ENCODE peak calls at places on chromosome 12, in four cellular contexts. Z is HCT116, K is glutamatergic neuron, F is GM20000. Q is an unnamed sample.

GRCh38 chr12:46470039-46470627 is 97.6 kb upstream of the SLC38A2 start:
- DNase-seq in F (no peak), K (no peak), Z (no peak), Q (no peak)

GRCh38 chr12:54666008-54666407 is 17.8 kb upstream of the DCD start:
- DNase-seq in K (no peak), F (no peak), Z (no peak), Q (no peak)

GRCh38 chr12:47534695-47535094 is 171.1 kb downstream of the RPAP3 start:
- DNase-seq in K (no peak), Z (no peak), F (no peak), Q (no peak)

GRCh38 chr12:57161491-57161890 is 14.1 kb upstream of the LRP1-AS start:
- DNase-seq in F (no peak), K (no peak), Z (no peak), Q (no peak)

GRCh38 chr12:103809154-103809553 is 31.9 kb downstream of the NT5DC3 start:
- DNase-seq in Z (no peak), F (no peak), K (no peak), Q (no peak)

GRCh38 chr12:80099259-80099658 is at the start of gene OTOGL:
- DNase-seq in K (no peak), F (no peak), Z (no peak), Q (no peak)

GRCh38 chr12:13204428-13204827 is 7.9 kb downstream of the EMP1 start:
- DNase-seq in F (no peak), Z (no peak), K (no peak), Q (no peak)

GRCh38 chr12:57179331-57180086 is 32.1 kb upstream of the LRP1-AS start:
- DNase-seq in F (no peak), K (no peak), Z (no peak), Q (no peak)

GRCh38 chr12:131536766-131537165 is 174.1 kb upstream of the SFSWAP start:
- DNase-seq in F (no peak), Z (no peak), K (no peak), Q (peak; percentile 6)

GRCh38 chr12:94049718-94050117 is 98.7 kb upstream of the PLXNC1 start:
- DNase-seq in F (no peak), K (no peak), Z (no peak), Q (no peak)

GRCh38 chr12:130070017-130070653 is 92.1 kb upstream of the FZD10 start:
- DNase-seq in K (no peak), F (no peak), Z (no peak), Q (no peak)

GRCh38 chr12:132886529-132887477 is 602 bp downstream of the CHFR start:
- DNase-seq in F (no peak), Z (no peak), K (no peak), Q (peak; percentile 53)

GRCh38 chr12:89117448-89118034 is 234.8 kb downstream of the DUSP6 start:
- DNase-seq in Z (peak; percentile 80), K (no peak), F (no peak), Q (no peak)

GRCh38 chr12:89208661-89209096 is 143.6 kb downstream of the DUSP6 start:
- DNase-seq in Z (no peak), K (no peak), F (no peak), Q (no peak)

GRCh38 chr12:3680919-3681594 is 71.9 kb downstream of the CRACR2A start:
- DNase-seq in F (no peak), K (peak; percentile 50), Z (no peak), Q (no peak)

GRCh38 chr12:96416033-96416790 is 16.0 kb upstream of the CDK17 start:
- DNase-seq in Z (no peak), K (no peak), F (no peak), Q (no peak)

GRCh38 chr12:116068853-116069252 is 208.6 kb downstream of the MED13L start:
- DNase-seq in Z (no peak), F (no peak), K (no peak), Q (no peak)

GRCh38 chr12:26374934-26375333 is 179.6 kb downstream of the SSPN start:
- DNase-seq in K (no peak), F (no peak), Z (no peak), Q (no peak)

GRCh38 chr12:102769323-102769916 is 147.6 kb downstream of the PAH start:
- DNase-seq in Z (peak; percentile 26), K (peak; percentile 72), F (peak; percentile 60), Q (peak; percentile 50)

GRCh38 chr12:70660620-70661219 is 23.5 kb upstream of the PTPRB start:
- DNase-seq in F (no peak), K (no peak), Z (peak; percentile 18), Q (no peak)

GRCh38 chr12:51721281-51721940 is 127.1 kb downstream of the FIGNL2 start:
- DNase-seq in Z (no peak), F (no peak), K (peak; percentile 75), Q (peak; percentile 46)
- TF ChIP-seq CTCF in Z (no peak), F (no peak), K (no peak), Q (no peak)

GRCh38 chr12:124397807-124398577 is 103.1 kb downstream of the RFLNA start:
- DNase-seq in F (no peak), K (no peak), Z (no peak), Q (no peak)
- TF ChIP-seq CTCF in F (no peak), K (no peak), Z (no peak), Q (no peak)

GRCh38 chr12:106682594-106683234 is 91.8 kb upstream of the RIC8B start:
- DNase-seq in F (peak; percentile 23), K (no peak), Z (peak; percentile 16), Q (peak; percentile 29)
- TF ChIP-seq CTCF in F (peak; percentile 7), K (no peak), Z (peak; percentile 45), Q (no peak)

GRCh38 chr12:44465139-44465538 is 411.0 kb downstream of the NELL2 start:
- DNase-seq in F (no peak), K (no peak), Z (peak; percentile 3), Q (no peak)
- TF ChIP-seq CTCF in F (no peak), K (no peak), Z (peak; percentile 25), Q (no peak)

GRCh38 chr12:52050771-52051541 is at the start of gene NR4A1:
- DNase-seq in K (peak; percentile 84), F (peak; percentile 98), Z (peak; percentile 87), Q (peak; percentile 99)
- TF ChIP-seq CTCF in K (no peak), F (peak; percentile 14), Z (peak; percentile 11), Q (no peak)

GRCh38 chr12:49225551-49226166 is 36.8 kb upstream of the TUBA1A start:
- DNase-seq in Z (no peak), F (no peak), K (no peak), Q (no peak)
- TF ChIP-seq CTCF in Z (no peak), F (no peak), K (no peak), Q (peak; percentile 10)

GRCh38 chr12:98151984-98152383 is 363.4 kb upstream of the TMPO start:
- DNase-seq in K (no peak), Z (no peak), F (no peak), Q (no peak)

GRCh38 chr12:98156697-98157096 is 358.7 kb upstream of the TMPO start:
- DNase-seq in Z (no peak), F (no peak), K (no peak), Q (no peak)

GRCh38 chr12:98149270-98149669 is 366.1 kb upstream of the TMPO start:
- DNase-seq in Z (no peak), K (no peak), F (no peak), Q (no peak)

GRCh38 chr12:98151105-98151504 is 364.3 kb upstream of the TMPO start:
- DNase-seq in K (no peak), Z (no peak), F (no peak), Q (no peak)

DNA sequence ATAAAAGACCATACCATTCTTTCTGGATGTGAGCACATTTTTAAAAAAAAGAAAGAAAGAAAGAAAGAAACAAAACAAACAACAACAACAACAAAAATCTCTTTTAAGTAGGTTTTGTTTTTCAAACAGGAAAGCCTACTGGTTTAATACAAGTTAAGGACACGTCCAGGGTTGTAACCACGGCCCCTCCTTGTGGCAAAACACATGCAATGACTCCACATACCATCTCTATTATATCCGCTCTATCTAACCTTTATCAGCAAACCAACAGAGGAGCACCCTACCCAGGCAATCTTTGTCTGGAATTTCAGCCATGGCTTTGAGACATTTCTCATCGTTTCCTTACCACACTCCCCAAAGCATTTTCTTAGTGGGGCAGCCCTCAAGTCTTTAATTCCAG is 360.5 kb upstream of the TMPO start:
- DNase-seq in K (peak; percentile 41), F (no peak), Z (peak; percentile 12), Q (no peak)
- TF ChIP-seq CTCF in K (peak; percentile 56), F (no peak), Z (peak; percentile 34), Q (no peak)

DNA sequence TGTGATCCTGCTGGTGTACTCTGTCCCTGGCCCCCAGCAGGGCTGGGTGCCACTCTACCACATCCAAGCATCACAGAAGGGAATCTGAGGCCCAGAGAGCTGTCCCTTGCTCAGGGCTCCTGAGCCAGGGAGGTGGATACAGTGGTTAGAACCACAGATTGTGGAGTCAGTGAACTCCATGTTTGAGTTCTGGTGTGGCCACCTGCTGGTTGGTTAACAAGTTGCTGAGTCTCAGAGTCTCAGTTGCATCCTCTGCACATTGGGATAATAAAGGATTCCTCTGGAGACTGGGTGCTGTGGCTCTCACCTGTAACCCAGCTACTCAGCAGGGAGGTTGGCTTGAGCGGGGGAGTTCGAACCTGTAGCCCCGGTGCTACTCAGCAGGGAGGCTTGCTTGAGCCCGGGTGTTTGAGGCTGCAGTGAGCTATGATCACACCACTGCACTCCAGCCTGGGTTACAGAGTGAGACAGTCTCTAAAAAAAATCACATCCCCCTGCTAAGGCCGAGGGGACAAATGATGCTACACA is 39.4 kb downstream of the MVK start:
- DNase-seq in F (no peak), K (no peak), Z (no peak), Q (no peak)
- TF ChIP-seq CTCF in F (no peak), K (peak; percentile 37), Z (peak; percentile 36), Q (no peak)